ENCODE peak calls at places on chromosomes 16 and 17, in five cellular contexts. One of them, this sample, is unnamed.

GRCh38 chr16:82061861-82062525 is 26.9 kb downstream of the HSD17B2 start:
- DNase-seq in thoracic aorta: no peak
- DNase-seq in heart right ventricle: no peak
- DNase-seq in AG09309: no peak
- DNase-seq in uterus: no peak
- DNase-seq in this sample: no peak

GRCh38 chr17:29179232-29180036 is 764 bp downstream of the MYO18A start:
- DNase-seq in thoracic aorta: no peak
- DNase-seq in heart right ventricle: peak
- DNase-seq in AG09309: no peak
- DNase-seq in uterus: peak
- DNase-seq in this sample: no peak

GRCh38 chr17:28528329-28529011 is 22.3 kb downstream of the FOXN1 start:
- DNase-seq in thoracic aorta: no peak
- DNase-seq in heart right ventricle: no peak
- DNase-seq in AG09309: no peak
- DNase-seq in uterus: no peak
- DNase-seq in this sample: no peak

GRCh38 chr16:68283346-68283745 is 19.0 kb downstream of the SLC7A6 start:
- DNase-seq in thoracic aorta: no peak
- DNase-seq in heart right ventricle: no peak
- DNase-seq in AG09309: no peak
- DNase-seq in uterus: no peak
- DNase-seq in this sample: no peak

GRCh38 chr17:65287040-65287439 is 149.9 kb downstream of the RGS9 start:
- DNase-seq in thoracic aorta: no peak
- DNase-seq in heart right ventricle: no peak
- DNase-seq in AG09309: no peak
- DNase-seq in uterus: no peak
- DNase-seq in this sample: no peak

GRCh38 chr16:56681939-56682702 is at the start of gene MT1X:
- DNase-seq in thoracic aorta: peak
- DNase-seq in heart right ventricle: peak
- DNase-seq in AG09309: peak
- DNase-seq in uterus: peak
- DNase-seq in this sample: no peak

GRCh38 chr16:13014516-13014915 is 113.1 kb downstream of the SHISA9 start:
- DNase-seq in thoracic aorta: no peak
- DNase-seq in heart right ventricle: no peak
- DNase-seq in AG09309: no peak
- DNase-seq in uterus: no peak
- DNase-seq in this sample: no peak

GRCh38 chr17:65022751-65023421 is 33.7 kb downstream of the GNA13 start:
- DNase-seq in thoracic aorta: no peak
- DNase-seq in heart right ventricle: no peak
- DNase-seq in AG09309: peak
- DNase-seq in uterus: no peak
- DNase-seq in this sample: no peak

GRCh38 chr17:75315541-75316243 is 26.5 kb upstream of the SLC25A19 start:
- DNase-seq in thoracic aorta: no peak
- DNase-seq in heart right ventricle: no peak
- DNase-seq in AG09309: no peak
- DNase-seq in uterus: no peak
- DNase-seq in this sample: no peak

GRCh38 chr17:79125503-79125902 is 50.9 kb downstream of the ENGASE start:
- DNase-seq in thoracic aorta: no peak
- DNase-seq in heart right ventricle: no peak
- DNase-seq in AG09309: no peak
- DNase-seq in uterus: no peak
- DNase-seq in this sample: no peak

GRCh38 chr17:3510090-3510489 is 34.3 kb downstream of the ASPA start:
- DNase-seq in thoracic aorta: no peak
- DNase-seq in heart right ventricle: no peak
- DNase-seq in AG09309: no peak
- DNase-seq in uterus: no peak
- DNase-seq in this sample: no peak

GRCh38 chr16:31016018-31016417 is 5.6 kb upstream of the STX1B start:
- DNase-seq in thoracic aorta: no peak
- DNase-seq in heart right ventricle: no peak
- DNase-seq in AG09309: no peak
- DNase-seq in uterus: no peak
- DNase-seq in this sample: no peak

GRCh38 chr16:7315813-7316212 is 16.8 kb upstream of the RBFOX1 start:
- DNase-seq in thoracic aorta: no peak
- DNase-seq in heart right ventricle: no peak
- DNase-seq in AG09309: no peak
- DNase-seq in uterus: no peak
- DNase-seq in this sample: no peak

GRCh38 chr17:61157246-61157887 is 242.3 kb upstream of the TBX2 start:
- DNase-seq in thoracic aorta: no peak
- DNase-seq in heart right ventricle: no peak
- DNase-seq in AG09309: peak
- DNase-seq in uterus: no peak
- DNase-seq in this sample: no peak

GRCh38 chr16:17359778-17360177 is 111.0 kb downstream of the XYLT1 start:
- DNase-seq in thoracic aorta: no peak
- DNase-seq in heart right ventricle: no peak
- DNase-seq in AG09309: peak
- DNase-seq in uterus: no peak
- DNase-seq in this sample: no peak

GRCh38 chr16:89770367-89770766 is 46.1 kb downstream of the FANCA start:
- DNase-seq in thoracic aorta: no peak
- DNase-seq in heart right ventricle: no peak
- DNase-seq in AG09309: no peak
- DNase-seq in uterus: no peak
- DNase-seq in this sample: no peak

GRCh38 chr17:80730739-80731138 is 186.1 kb downstream of the RPTOR start:
- DNase-seq in thoracic aorta: no peak
- DNase-seq in heart right ventricle: no peak
- DNase-seq in AG09309: no peak
- DNase-seq in uterus: no peak
- DNase-seq in this sample: no peak

GRCh38 chr16:68367034-68367433 is 56.2 kb downstream of the PRMT7 start:
- DNase-seq in thoracic aorta: no peak
- DNase-seq in heart right ventricle: no peak
- DNase-seq in AG09309: no peak
- DNase-seq in uterus: no peak
- DNase-seq in this sample: no peak

GRCh38 chr17:31843382-31843780 is 15.7 kb downstream of the COPRS start:
- DNase-seq in thoracic aorta: no peak
- DNase-seq in heart right ventricle: no peak
- DNase-seq in AG09309: no peak
- DNase-seq in uterus: no peak
- DNase-seq in this sample: no peak

GRCh38 chr17:36611345-36612072 is 10.1 kb downstream of the MRM1 start:
- DNase-seq in thoracic aorta: no peak
- DNase-seq in heart right ventricle: no peak
- DNase-seq in AG09309: peak
- DNase-seq in uterus: no peak
- DNase-seq in this sample: no peak

GRCh38 chr17:63431939-63432804 is 13.9 kb downstream of the CYB561 start:
- DNase-seq in thoracic aorta: no peak
- DNase-seq in heart right ventricle: no peak
- DNase-seq in AG09309: peak
- DNase-seq in uterus: no peak
- DNase-seq in this sample: peak

GRCh38 chr16:11632455-11632921 is 35.8 kb upstream of the SNN start:
- DNase-seq in thoracic aorta: no peak
- DNase-seq in heart right ventricle: peak
- DNase-seq in AG09309: peak
- DNase-seq in uterus: peak
- DNase-seq in this sample: no peak

GRCh38 chr16:939941-940340 is 30.8 kb downstream of the LMF1 start:
- DNase-seq in thoracic aorta: no peak
- DNase-seq in heart right ventricle: no peak
- DNase-seq in AG09309: no peak
- DNase-seq in uterus: no peak
- DNase-seq in this sample: peak

GRCh38 chr17:36934759-36935630 is 2.3 kb upstream of the LHX1 start:
- DNase-seq in thoracic aorta: no peak
- DNase-seq in heart right ventricle: no peak
- DNase-seq in AG09309: no peak
- DNase-seq in uterus: no peak
- DNase-seq in this sample: no peak

GRCh38 chr17:8420041-8420934 is 15.4 kb upstream of the NDEL1 start:
- DNase-seq in thoracic aorta: no peak
- DNase-seq in heart right ventricle: peak
- DNase-seq in AG09309: peak
- DNase-seq in uterus: peak
- DNase-seq in this sample: no peak

GRCh38 chr17:64036198-64036922 is 15.9 kb upstream of the ICAM2 start:
- DNase-seq in thoracic aorta: no peak
- DNase-seq in heart right ventricle: no peak
- DNase-seq in AG09309: no peak
- DNase-seq in uterus: no peak
- DNase-seq in this sample: no peak

GRCh38 chr16:69890891-69891282 is 60.2 kb upstream of the CLEC18A start:
- DNase-seq in thoracic aorta: no peak
- DNase-seq in heart right ventricle: no peak
- DNase-seq in AG09309: no peak
- DNase-seq in uterus: peak
- DNase-seq in this sample: no peak

GRCh38 chr17:40316571-40317344 is 7.8 kb downstream of the RARA start:
- DNase-seq in thoracic aorta: no peak
- DNase-seq in heart right ventricle: peak
- DNase-seq in AG09309: no peak
- DNase-seq in uterus: peak
- DNase-seq in this sample: peak
- TF ChIP-seq CTCF in thoracic aorta: no peak
- TF ChIP-seq CTCF in heart right ventricle: no peak
- TF ChIP-seq CTCF in AG09309: no peak
- TF ChIP-seq CTCF in uterus: no peak
- TF ChIP-seq CTCF in this sample: no peak

GRCh38 chr17:48506246-48506645 is 24.6 kb downstream of the HOXB1 start:
- DNase-seq in thoracic aorta: no peak
- DNase-seq in heart right ventricle: no peak
- DNase-seq in AG09309: no peak
- DNase-seq in uterus: no peak
- DNase-seq in this sample: no peak
- TF ChIP-seq CTCF in thoracic aorta: no peak
- TF ChIP-seq CTCF in heart right ventricle: no peak
- TF ChIP-seq CTCF in AG09309: no peak
- TF ChIP-seq CTCF in uterus: no peak
- TF ChIP-seq CTCF in this sample: no peak

GRCh38 chr17:44522883-44523671 is 19.9 kb upstream of the GPATCH8 start:
- DNase-seq in thoracic aorta: no peak
- DNase-seq in heart right ventricle: peak
- DNase-seq in AG09309: no peak
- DNase-seq in uterus: peak
- DNase-seq in this sample: no peak
- TF ChIP-seq CTCF in thoracic aorta: peak
- TF ChIP-seq CTCF in heart right ventricle: peak
- TF ChIP-seq CTCF in AG09309: peak
- TF ChIP-seq CTCF in uterus: no peak
- TF ChIP-seq CTCF in this sample: peak

GRCh38 chr16:74716355-74716754 is 15.7 kb upstream of the MLKL start:
- DNase-seq in thoracic aorta: no peak
- DNase-seq in heart right ventricle: no peak
- DNase-seq in AG09309: no peak
- DNase-seq in uterus: no peak
- DNase-seq in this sample: no peak
- TF ChIP-seq CTCF in thoracic aorta: no peak
- TF ChIP-seq CTCF in heart right ventricle: no peak
- TF ChIP-seq CTCF in AG09309: no peak
- TF ChIP-seq CTCF in uterus: no peak
- TF ChIP-seq CTCF in this sample: no peak

GRCh38 chr17:41695954-41696720 is 7.5 kb downstream of the EIF1 start:
- DNase-seq in thoracic aorta: no peak
- DNase-seq in heart right ventricle: peak
- DNase-seq in AG09309: no peak
- DNase-seq in uterus: peak
- DNase-seq in this sample: no peak

GRCh38 chr17:41695134-41695661 is 6.5 kb downstream of the EIF1 start:
- DNase-seq in thoracic aorta: no peak
- DNase-seq in heart right ventricle: no peak
- DNase-seq in AG09309: no peak
- DNase-seq in uterus: no peak
- DNase-seq in this sample: no peak

GRCh38 chr17:41690497-41690896 is 1.8 kb downstream of the EIF1 start:
- DNase-seq in thoracic aorta: no peak
- DNase-seq in heart right ventricle: no peak
- DNase-seq in AG09309: no peak
- DNase-seq in uterus: no peak
- DNase-seq in this sample: no peak

GRCh38 chr17:41691031-41691777 is 2.5 kb downstream of the EIF1 start:
- DNase-seq in thoracic aorta: no peak
- DNase-seq in heart right ventricle: no peak
- DNase-seq in AG09309: no peak
- DNase-seq in uterus: no peak
- DNase-seq in this sample: no peak

DNA sequence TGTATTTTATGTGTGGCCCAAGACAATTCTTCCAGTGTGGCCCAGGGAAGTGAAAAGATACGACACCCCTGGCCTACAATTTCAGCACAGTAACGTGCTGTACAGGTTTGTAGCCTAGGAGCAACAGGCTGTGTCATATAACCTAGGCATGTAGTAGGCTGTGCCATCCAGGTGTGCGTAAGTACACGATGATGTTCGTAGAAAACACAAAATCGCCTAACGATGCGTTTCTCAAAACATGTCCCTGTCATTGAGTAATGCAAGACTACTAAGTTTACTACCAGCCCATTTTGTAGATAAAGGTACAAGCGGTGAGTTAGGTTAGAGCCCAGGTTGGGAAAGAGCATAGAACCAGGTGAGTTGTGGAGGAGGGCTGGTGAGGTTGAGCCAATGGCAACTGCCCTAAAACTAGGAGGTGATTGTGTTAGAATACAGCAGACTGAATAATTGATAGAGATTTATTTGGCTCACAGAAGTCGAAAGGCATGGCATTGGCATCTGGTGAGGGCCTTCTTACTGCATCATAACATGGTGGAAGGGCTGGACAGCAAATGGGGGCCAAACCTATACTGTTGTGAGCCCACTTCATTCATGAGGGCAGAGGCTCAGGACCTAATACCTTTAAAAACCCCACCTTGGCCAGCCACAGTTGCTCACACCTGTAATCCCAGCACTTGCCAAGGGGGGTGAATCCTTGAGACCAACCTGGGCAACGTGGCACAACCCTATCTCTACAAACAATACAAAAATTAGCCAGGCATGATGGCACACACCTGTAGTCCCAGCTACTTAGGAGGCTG is 4.2 kb downstream of the EIF1 start:
- DNase-seq in thoracic aorta: no peak
- DNase-seq in heart right ventricle: no peak
- DNase-seq in AG09309: no peak
- DNase-seq in uterus: no peak
- DNase-seq in this sample: no peak
- TF ChIP-seq CTCF in thoracic aorta: no peak
- TF ChIP-seq CTCF in heart right ventricle: no peak
- TF ChIP-seq CTCF in AG09309: no peak
- TF ChIP-seq CTCF in uterus: no peak
- TF ChIP-seq CTCF in this sample: no peak

GRCh38 chr16:23296994-23297393 is 5.1 kb upstream of the SCNN1B start:
- DNase-seq in thoracic aorta: no peak
- DNase-seq in heart right ventricle: no peak
- DNase-seq in AG09309: no peak
- DNase-seq in uterus: no peak
- DNase-seq in this sample: no peak
- TF ChIP-seq CTCF in thoracic aorta: no peak
- TF ChIP-seq CTCF in heart right ventricle: no peak
- TF ChIP-seq CTCF in AG09309: no peak
- TF ChIP-seq CTCF in uterus: no peak
- TF ChIP-seq CTCF in this sample: peak

GRCh38 chr17:19867094-19867653 is 562 bp downstream of the ULK2 start:
- DNase-seq in thoracic aorta: no peak
- DNase-seq in heart right ventricle: peak
- DNase-seq in AG09309: peak
- DNase-seq in uterus: peak
- DNase-seq in this sample: peak
- TF ChIP-seq CTCF in thoracic aorta: no peak
- TF ChIP-seq CTCF in heart right ventricle: peak
- TF ChIP-seq CTCF in AG09309: peak
- TF ChIP-seq CTCF in uterus: peak
- TF ChIP-seq CTCF in this sample: peak

This sample was measured in chondrocyte.